ENCODE peak calls at places on chromosomes 12 and 14, in ten cellular contexts. J is sigmoid colon; I is hepatocyte; Y is endothelial cell of umbilical vein; Q is adipocyte; E is astrocyte; P is CD8-positive, alpha-beta T cell; K is brain microvascular endothelial cell; V is gastrocnemius medialis; R is PC-9. B is an unnamed sample.
A peak's percentile ranks its signal among the peaks of the same experiment; 100 is the strongest.

GRCh38 chr12:69925291-69925690 is 100.3 kb downstream of the MYRFL start:
- DNase-seq in V (no peak), Q (no peak), I (no peak), Y (no peak), K (no peak), E (no peak), R (no peak), P (no peak), J (no peak), B (no peak)

GRCh38 chr12:125191361-125192087 is 126.3 kb downstream of the AACS start:
- DNase-seq in I (no peak), Q (no peak), V (no peak), K (no peak), J (no peak), P (no peak), E (no peak), Y (no peak), R (no peak), B (no peak)

GRCh38 chr12:128992550-128992949 is 139.3 kb downstream of the GLT1D1 start:
- DNase-seq in E (no peak), R (no peak), Q (no peak), J (no peak), K (no peak), Y (no peak), I (no peak), V (no peak), P (no peak), B (no peak)

GRCh38 chr14:54503476-54503875 is 6.2 kb upstream of the CGRRF1 start:
- DNase-seq in K (peak; percentile 46), I (peak; percentile 23), Q (peak; percentile 67), V (no peak), E (peak; percentile 37), Y (peak; percentile 37), R (peak; percentile 71), P (no peak), J (no peak), B (peak; percentile 66)

GRCh38 chr14:90491221-90491867 is 94.5 kb downstream of the CALM1 start:
- DNase-seq in J (peak; percentile 83), P (no peak), R (no peak), K (peak; percentile 82), E (peak; percentile 78), I (peak; percentile 51), Q (peak; percentile 43), V (no peak), Y (peak; percentile 19), B (peak; percentile 79)

GRCh38 chr14:48253020-48253419 is 577.6 kb upstream of the MDGA2 start:
- DNase-seq in R (no peak), Y (no peak), V (no peak), Q (no peak), J (no peak), K (no peak), E (no peak), P (no peak), I (no peak), B (no peak)

GRCh38 chr12:4979737-4980136 is 63.9 kb upstream of the KCNA5 start:
- DNase-seq in Q (no peak), V (no peak), P (no peak), K (no peak), R (no peak), J (no peak), I (no peak), E (no peak), Y (no peak), B (no peak)

GRCh38 chr14:87617079-87617478 is 375.9 kb downstream of the GALC start:
- DNase-seq in Q (no peak), V (no peak), E (no peak), Y (no peak), I (no peak), R (no peak), J (no peak), K (no peak), P (no peak), B (no peak)

DNA sequence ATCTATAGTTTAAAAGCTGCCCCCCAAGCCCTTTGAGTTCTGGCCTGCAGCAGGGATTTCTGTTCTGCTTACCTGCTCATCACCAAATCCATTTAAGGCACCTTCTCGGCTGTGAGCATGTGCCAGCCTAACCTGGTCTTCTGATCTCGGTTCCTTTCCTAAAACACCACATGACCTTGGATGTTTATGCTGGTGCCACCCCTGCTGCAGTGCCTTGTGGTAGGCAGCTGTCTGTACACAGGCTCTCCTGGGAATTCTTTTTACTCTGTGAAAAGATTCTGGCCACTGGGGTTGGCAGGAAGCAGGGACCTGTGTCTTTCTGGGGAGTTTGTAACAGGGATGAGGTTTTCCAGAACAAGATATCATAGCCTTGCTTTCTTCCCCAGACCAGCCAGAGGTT is 10.5 kb upstream of the PLEKHG3 start:
- DNase-seq in Y (no peak), E (no peak), P (no peak), I (no peak), Q (no peak), V (no peak), K (no peak), R (no peak), J (no peak), B (no peak)
- H3K27me3 ChIP-seq in Y (peaks cover 38% of the 10 kb centered on the region), E (peaks cover 17% of the 10 kb centered on the region), P (no peaks in the 10 kb centered on the region), I (no peaks in the 10 kb centered on the region), Q (peaks cover 34% of the 10 kb centered on the region), V (no peaks in the 10 kb centered on the region), K (no peaks in the 10 kb centered on the region), R (no peaks in the 10 kb centered on the region), J (no peaks in the 10 kb centered on the region), B (no peaks in the 10 kb centered on the region)

GRCh38 chr12:6215120-6215807 is 15.1 kb downstream of the CD9 start:
- DNase-seq in J (no peak), Y (no peak), E (no peak), Q (no peak), R (peak; percentile 57), I (no peak), K (no peak), P (no peak), V (no peak), B (no peak)
- H3K4me3 ChIP-seq in J (no peak overlapping the region), Y (no peak overlapping the region), E (no peak overlapping the region), Q (no peak overlapping the region), R (peak overlapping the region; percentile 32), I (no peak overlapping the region), K (no peak overlapping the region), P (no peak overlapping the region), V (no peak overlapping the region), B (no peak overlapping the region)

GRCh38 chr12:550473-551260 is 90.9 kb downstream of the B4GALNT3 start:
- DNase-seq in P (no peak), J (no peak), V (no peak), E (no peak), K (no peak), Y (no peak), R (no peak), Q (no peak), I (no peak), B (no peak)
- H3K27me3 ChIP-seq in P (no peaks in the 10 kb centered on the region), J (peaks cover 5% of the 10 kb centered on the region), V (peaks cover 5% of the 10 kb centered on the region), E (peaks cover 33% of the 10 kb centered on the region), K (peaks cover 10% of the 10 kb centered on the region), Y (no peaks in the 10 kb centered on the region), R (no peaks in the 10 kb centered on the region), Q (peaks cover 61% of the 10 kb centered on the region), I (no peaks in the 10 kb centered on the region), B (no peaks in the 10 kb centered on the region)

DNA sequence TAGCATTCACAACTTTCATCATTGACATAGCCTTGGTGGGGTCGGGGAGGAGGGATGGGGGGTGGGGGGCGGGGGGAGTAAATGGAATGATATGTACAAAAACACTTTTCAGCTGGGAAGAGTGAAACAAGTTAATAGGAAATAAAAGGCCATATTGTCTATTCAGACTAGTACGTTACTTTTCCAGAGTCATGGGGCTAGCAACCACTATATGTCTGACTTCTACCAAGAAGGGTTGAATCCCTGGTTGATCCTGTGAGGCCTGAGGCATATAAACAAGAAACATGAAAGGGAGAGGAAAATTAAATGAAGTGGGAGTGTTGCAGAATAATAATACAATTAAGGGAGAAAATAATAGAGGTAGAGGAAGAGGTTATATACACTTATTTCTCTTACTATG is 225.5 kb downstream of the ERC1 start:
- DNase-seq in P (no peak), E (no peak), I (no peak), K (no peak), R (no peak), Y (no peak), Q (peak; percentile 22), J (no peak), V (no peak), B (no peak)
- H3K4me3 ChIP-seq in P (no peak overlapping the region), E (no peak overlapping the region), I (no peak overlapping the region), K (no peak overlapping the region), R (peak overlapping the region; percentile 41), Y (no peak overlapping the region), Q (peak overlapping the region; percentile 26), J (no peak overlapping the region), V (no peak overlapping the region), B (no peak overlapping the region)

GRCh38 chr12:52392465-52393007 is 7.1 kb upstream of the KRT84 start:
- DNase-seq in P (no peak), E (no peak), Q (no peak), R (no peak), J (peak; percentile 29), Y (no peak), K (no peak), I (no peak), V (no peak), B (no peak)
- H3K27me3 ChIP-seq in P (no peaks in the 10 kb centered on the region), E (peaks cover 18% of the 10 kb centered on the region), Q (peaks cover 56% of the 10 kb centered on the region), R (no peaks in the 10 kb centered on the region), J (no peaks in the 10 kb centered on the region), Y (no peaks in the 10 kb centered on the region), K (peaks cover 6% of the 10 kb centered on the region), I (no peaks in the 10 kb centered on the region), V (no peaks in the 10 kb centered on the region), B (peaks cover 11% of the 10 kb centered on the region)

DNA sequence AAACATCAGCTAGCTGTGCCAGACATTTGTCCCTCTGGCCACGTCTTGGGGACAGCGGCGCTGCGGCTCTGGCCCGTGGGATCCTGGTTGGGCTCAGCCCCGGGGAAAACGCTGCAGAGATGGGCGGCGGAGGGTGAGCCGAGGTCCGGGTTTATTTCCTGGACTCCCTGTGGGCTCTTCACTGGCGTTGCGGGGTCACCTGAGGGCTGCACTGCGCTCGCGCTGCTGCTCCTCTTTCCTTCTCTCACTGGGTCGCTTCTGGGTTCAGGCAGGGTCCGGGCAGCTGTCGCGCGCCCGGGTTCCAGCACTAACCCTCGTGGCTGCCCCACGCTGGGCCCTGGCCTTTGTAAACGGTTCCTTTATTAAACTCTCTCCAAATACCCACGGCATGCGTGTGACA is 35.6 kb downstream of the NFKBIA start:
- DNase-seq in R (no peak), V (no peak), I (no peak), P (no peak), Y (no peak), J (no peak), K (no peak), E (no peak), Q (no peak), B (no peak)
- H3K4me3 ChIP-seq in R (no peak overlapping the region), V (peak overlapping the region; percentile 52), I (no peak overlapping the region), P (no peak overlapping the region), Y (no peak overlapping the region), J (no peak overlapping the region), K (peak overlapping the region; percentile 9), E (no peak overlapping the region), Q (peak overlapping the region; percentile 35), B (no peak overlapping the region)

GRCh38 chr12:72274926-72275325 is 2.8 kb downstream of the TRHDE start:
- DNase-seq in P (no peak), Q (peak; percentile 95), E (no peak), V (no peak), R (no peak), J (no peak), I (peak; percentile 47), Y (no peak), K (no peak), B (peak; percentile 15)
- H3K27me3 ChIP-seq in P (peaks cover 4% of the 10 kb centered on the region), Q (peaks cover 17% of the 10 kb centered on the region), E (no peaks in the 10 kb centered on the region), V (peaks cover 43% of the 10 kb centered on the region), R (no peaks in the 10 kb centered on the region), J (peaks cover 16% of the 10 kb centered on the region), I (peaks cover 20% of the 10 kb centered on the region), Y (peaks cover 48% of the 10 kb centered on the region), K (no peaks in the 10 kb centered on the region), B (no peaks in the 10 kb centered on the region)